ENCODE peak calls at places on chromosome 12, in eight cellular contexts. One of them, this sample, is unnamed.

GRCh38 chr12:51395283-51396230 is 4.4 kb upstream of the GALNT6 start:
- DNase-seq in tibial artery: no peak
- DNase-seq in pancreas: no peak
- DNase-seq in endothelial cell: no peak
- DNase-seq in fibroblast of mammary gland: no peak
- DNase-seq in heart right ventricle: no peak
- DNase-seq in mucosa of descending colon: no peak
- DNase-seq in WTC11: no peak
- DNase-seq in this sample: no peak

GRCh38 chr12:123106640-123107359 is 44.1 kb downstream of the PITPNM2 start:
- DNase-seq in pancreas: no peak
- DNase-seq in tibial artery: no peak
- DNase-seq in endothelial cell: no peak
- DNase-seq in mucosa of descending colon: peak; percentile 30
- DNase-seq in WTC11: no peak
- DNase-seq in heart right ventricle: peak; percentile 60
- DNase-seq in fibroblast of mammary gland: no peak
- DNase-seq in this sample: no peak

GRCh38 chr12:92757599-92758121 is 54.9 kb downstream of the PLEKHG7 start:
- DNase-seq in pancreas: no peak
- DNase-seq in WTC11: no peak
- DNase-seq in endothelial cell: no peak
- DNase-seq in heart right ventricle: no peak
- DNase-seq in mucosa of descending colon: no peak
- DNase-seq in fibroblast of mammary gland: no peak
- DNase-seq in tibial artery: no peak
- DNase-seq in this sample: no peak

GRCh38 chr12:56158926-56159461 is 835 bp downstream of the MYL6 start:
- DNase-seq in endothelial cell: no peak
- DNase-seq in WTC11: peak; percentile 72
- DNase-seq in pancreas: peak; percentile 76
- DNase-seq in heart right ventricle: peak; percentile 71
- DNase-seq in mucosa of descending colon: peak; percentile 89
- DNase-seq in fibroblast of mammary gland: peak; percentile 58
- DNase-seq in tibial artery: peak; percentile 94
- DNase-seq in this sample: peak; percentile 43

GRCh38 chr12:60205500-60205899 is 609.7 kb downstream of the SLC16A7 start:
- DNase-seq in mucosa of descending colon: no peak
- DNase-seq in fibroblast of mammary gland: peak; percentile 34
- DNase-seq in endothelial cell: no peak
- DNase-seq in heart right ventricle: no peak
- DNase-seq in pancreas: no peak
- DNase-seq in WTC11: no peak
- DNase-seq in tibial artery: no peak
- DNase-seq in this sample: no peak

GRCh38 chr12:105018001-105018400 is 31.9 kb downstream of the NOPCHAP1 start:
- DNase-seq in heart right ventricle: no peak
- DNase-seq in endothelial cell: no peak
- DNase-seq in pancreas: no peak
- DNase-seq in WTC11: no peak
- DNase-seq in fibroblast of mammary gland: peak; percentile 21
- DNase-seq in tibial artery: no peak
- DNase-seq in mucosa of descending colon: no peak
- DNase-seq in this sample: no peak

GRCh38 chr12:331287-331686 is 57.8 kb downstream of the KDM5A start:
- DNase-seq in tibial artery: no peak
- DNase-seq in mucosa of descending colon: no peak
- DNase-seq in WTC11: no peak
- DNase-seq in fibroblast of mammary gland: no peak
- DNase-seq in pancreas: no peak
- DNase-seq in heart right ventricle: no peak
- DNase-seq in endothelial cell: no peak
- DNase-seq in this sample: no peak

GRCh38 chr12:42426733-42427132 is 100.8 kb downstream of the PPHLN1 start:
- DNase-seq in endothelial cell: no peak
- DNase-seq in pancreas: no peak
- DNase-seq in tibial artery: no peak
- DNase-seq in fibroblast of mammary gland: peak; percentile 70
- DNase-seq in heart right ventricle: no peak
- DNase-seq in WTC11: no peak
- DNase-seq in mucosa of descending colon: no peak
- DNase-seq in this sample: no peak

GRCh38 chr12:20007331-20007730 is 361.0 kb upstream of the PDE3A start:
- DNase-seq in fibroblast of mammary gland: no peak
- DNase-seq in WTC11: no peak
- DNase-seq in heart right ventricle: no peak
- DNase-seq in tibial artery: no peak
- DNase-seq in mucosa of descending colon: no peak
- DNase-seq in endothelial cell: no peak
- DNase-seq in pancreas: no peak
- DNase-seq in this sample: no peak

GRCh38 chr12:65263777-65264176 is 14.7 kb upstream of the MSRB3 start:
- DNase-seq in pancreas: no peak
- DNase-seq in WTC11: no peak
- DNase-seq in tibial artery: no peak
- DNase-seq in mucosa of descending colon: no peak
- DNase-seq in fibroblast of mammary gland: no peak
- DNase-seq in endothelial cell: no peak
- DNase-seq in heart right ventricle: no peak
- DNase-seq in this sample: no peak

GRCh38 chr12:107760207-107760816 is 625 bp downstream of the PRDM4 start:
- DNase-seq in mucosa of descending colon: peak; percentile 45
- DNase-seq in WTC11: peak; percentile 30
- DNase-seq in heart right ventricle: peak; percentile 33
- DNase-seq in tibial artery: peak; percentile 34
- DNase-seq in pancreas: no peak
- DNase-seq in fibroblast of mammary gland: no peak
- DNase-seq in endothelial cell: peak; percentile 28
- DNase-seq in this sample: peak; percentile 16

GRCh38 chr12:106362971-106363370 is 5.4 kb downstream of the POLR3B start:
- DNase-seq in heart right ventricle: no peak
- DNase-seq in WTC11: no peak
- DNase-seq in endothelial cell: no peak
- DNase-seq in mucosa of descending colon: no peak
- DNase-seq in fibroblast of mammary gland: no peak
- DNase-seq in tibial artery: no peak
- DNase-seq in pancreas: no peak
- DNase-seq in this sample: no peak

GRCh38 chr12:42086021-42086420 is 58.7 kb downstream of the GXYLT1 start:
- DNase-seq in mucosa of descending colon: no peak
- DNase-seq in endothelial cell: no peak
- DNase-seq in tibial artery: no peak
- DNase-seq in fibroblast of mammary gland: peak; percentile 31
- DNase-seq in WTC11: no peak
- DNase-seq in pancreas: no peak
- DNase-seq in heart right ventricle: no peak
- DNase-seq in this sample: no peak

GRCh38 chr12:130196827-130197226 is 34.6 kb downstream of the FZD10 start:
- DNase-seq in WTC11: no peak
- DNase-seq in tibial artery: no peak
- DNase-seq in heart right ventricle: no peak
- DNase-seq in endothelial cell: no peak
- DNase-seq in fibroblast of mammary gland: no peak
- DNase-seq in mucosa of descending colon: no peak
- DNase-seq in pancreas: no peak
- DNase-seq in this sample: no peak

GRCh38 chr12:49897276-49897675 is 6.4 kb downstream of the FAIM2 start:
- DNase-seq in heart right ventricle: no peak
- DNase-seq in fibroblast of mammary gland: no peak
- DNase-seq in endothelial cell: no peak
- DNase-seq in WTC11: no peak
- DNase-seq in pancreas: no peak
- DNase-seq in mucosa of descending colon: no peak
- DNase-seq in tibial artery: no peak
- DNase-seq in this sample: no peak

GRCh38 chr12:31002999-31003398 is 70.7 kb upstream of the DDX11 start:
- DNase-seq in mucosa of descending colon: no peak
- DNase-seq in fibroblast of mammary gland: peak; percentile 46
- DNase-seq in heart right ventricle: no peak
- DNase-seq in WTC11: no peak
- DNase-seq in tibial artery: no peak
- DNase-seq in pancreas: no peak
- DNase-seq in endothelial cell: no peak
- DNase-seq in this sample: no peak

GRCh38 chr12:79763748-79764452 is 73.1 kb upstream of the PAWR start:
- DNase-seq in mucosa of descending colon: no peak
- DNase-seq in heart right ventricle: no peak
- DNase-seq in tibial artery: no peak
- DNase-seq in endothelial cell: no peak
- DNase-seq in fibroblast of mammary gland: no peak
- DNase-seq in pancreas: no peak
- DNase-seq in WTC11: no peak
- DNase-seq in this sample: no peak

GRCh38 chr12:128190052-128190451 is 76.9 kb upstream of the TMEM132C start:
- DNase-seq in fibroblast of mammary gland: no peak
- DNase-seq in tibial artery: no peak
- DNase-seq in heart right ventricle: no peak
- DNase-seq in mucosa of descending colon: no peak
- DNase-seq in endothelial cell: no peak
- DNase-seq in pancreas: no peak
- DNase-seq in WTC11: no peak
- DNase-seq in this sample: no peak

GRCh38 chr12:128191380-128191779 is 75.6 kb upstream of the TMEM132C start:
- DNase-seq in mucosa of descending colon: no peak
- DNase-seq in WTC11: no peak
- DNase-seq in tibial artery: no peak
- DNase-seq in pancreas: no peak
- DNase-seq in endothelial cell: no peak
- DNase-seq in fibroblast of mammary gland: no peak
- DNase-seq in heart right ventricle: no peak
- DNase-seq in this sample: no peak

DNA sequence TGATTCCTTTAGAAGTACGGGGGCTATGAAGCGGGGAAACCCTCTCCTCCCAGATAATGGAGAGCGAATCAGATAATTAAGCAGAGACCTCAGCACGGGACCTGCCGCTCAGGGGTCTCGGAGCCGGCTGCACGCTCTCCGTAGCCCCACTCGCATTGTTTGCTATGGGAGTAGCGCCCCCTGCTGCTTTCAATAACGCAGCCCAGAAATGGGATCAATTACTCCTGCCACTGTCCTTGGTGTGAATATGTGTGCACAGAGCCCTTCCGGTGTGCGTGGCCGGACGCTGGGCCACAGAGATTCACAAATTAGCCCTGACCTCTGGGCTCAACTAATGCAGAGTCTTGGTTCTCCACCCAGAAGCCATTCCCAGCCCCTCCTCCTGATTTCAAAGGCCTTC is 76.4 kb upstream of the TMEM132C start:
- DNase-seq in heart right ventricle: no peak
- DNase-seq in pancreas: no peak
- DNase-seq in endothelial cell: no peak
- DNase-seq in mucosa of descending colon: no peak
- DNase-seq in fibroblast of mammary gland: no peak
- DNase-seq in tibial artery: no peak
- DNase-seq in WTC11: no peak
- DNase-seq in this sample: peak; percentile 68
- TF ChIP-seq CTCF in heart right ventricle: peak; percentile 42
- TF ChIP-seq CTCF in pancreas: peak; percentile 29
- TF ChIP-seq CTCF in endothelial cell: no peak
- TF ChIP-seq CTCF in mucosa of descending colon: no peak
- TF ChIP-seq CTCF in fibroblast of mammary gland: no peak
- TF ChIP-seq CTCF in tibial artery: no peak
- TF ChIP-seq CTCF in WTC11: no peak
- TF ChIP-seq CTCF in this sample: peak; percentile 77

GRCh38 chr12:48080821-48081220 is 25.1 kb downstream of the SENP1 start:
- DNase-seq in tibial artery: no peak
- DNase-seq in endothelial cell: no peak
- DNase-seq in WTC11: no peak
- DNase-seq in fibroblast of mammary gland: no peak
- DNase-seq in heart right ventricle: no peak
- DNase-seq in pancreas: no peak
- DNase-seq in mucosa of descending colon: no peak
- DNase-seq in this sample: no peak

GRCh38 chr12:48080285-48080684 is 25.6 kb downstream of the SENP1 start:
- DNase-seq in mucosa of descending colon: no peak
- DNase-seq in pancreas: no peak
- DNase-seq in heart right ventricle: no peak
- DNase-seq in WTC11: no peak
- DNase-seq in endothelial cell: no peak
- DNase-seq in fibroblast of mammary gland: no peak
- DNase-seq in tibial artery: no peak
- DNase-seq in this sample: no peak

GRCh38 chr12:48084841-48085460 is 20.9 kb downstream of the SENP1 start:
- DNase-seq in heart right ventricle: no peak
- DNase-seq in pancreas: no peak
- DNase-seq in WTC11: no peak
- DNase-seq in tibial artery: no peak
- DNase-seq in mucosa of descending colon: no peak
- DNase-seq in fibroblast of mammary gland: no peak
- DNase-seq in endothelial cell: no peak
- DNase-seq in this sample: no peak

GRCh38 chr12:48086327-48086726 is 19.6 kb downstream of the SENP1 start:
- DNase-seq in pancreas: no peak
- DNase-seq in WTC11: no peak
- DNase-seq in tibial artery: no peak
- DNase-seq in mucosa of descending colon: no peak
- DNase-seq in fibroblast of mammary gland: no peak
- DNase-seq in endothelial cell: no peak
- DNase-seq in heart right ventricle: no peak
- DNase-seq in this sample: no peak

GRCh38 chr12:48084066-48084465 is 21.8 kb downstream of the SENP1 start:
- DNase-seq in WTC11: no peak
- DNase-seq in endothelial cell: no peak
- DNase-seq in pancreas: no peak
- DNase-seq in mucosa of descending colon: no peak
- DNase-seq in fibroblast of mammary gland: peak; percentile 35
- DNase-seq in heart right ventricle: no peak
- DNase-seq in tibial artery: no peak
- DNase-seq in this sample: no peak
- TF ChIP-seq CTCF in WTC11: no peak
- TF ChIP-seq CTCF in endothelial cell: no peak
- TF ChIP-seq CTCF in pancreas: no peak
- TF ChIP-seq CTCF in mucosa of descending colon: no peak
- TF ChIP-seq CTCF in fibroblast of mammary gland: peak; percentile 26
- TF ChIP-seq CTCF in heart right ventricle: peak; percentile 62
- TF ChIP-seq CTCF in tibial artery: peak; percentile 49
- TF ChIP-seq CTCF in this sample: peak; percentile 60

GRCh38 chr12:131836193-131836592 is 8.0 kb downstream of the MMP17 start:
- DNase-seq in tibial artery: no peak
- DNase-seq in endothelial cell: no peak
- DNase-seq in mucosa of descending colon: no peak
- DNase-seq in WTC11: no peak
- DNase-seq in fibroblast of mammary gland: no peak
- DNase-seq in heart right ventricle: no peak
- DNase-seq in pancreas: no peak
- DNase-seq in this sample: no peak
- TF ChIP-seq CTCF in tibial artery: no peak
- TF ChIP-seq CTCF in endothelial cell: no peak
- TF ChIP-seq CTCF in mucosa of descending colon: no peak
- TF ChIP-seq CTCF in WTC11: no peak
- TF ChIP-seq CTCF in fibroblast of mammary gland: peak; percentile 37
- TF ChIP-seq CTCF in heart right ventricle: peak; percentile 59
- TF ChIP-seq CTCF in pancreas: no peak
- TF ChIP-seq CTCF in this sample: peak; percentile 60

DNA sequence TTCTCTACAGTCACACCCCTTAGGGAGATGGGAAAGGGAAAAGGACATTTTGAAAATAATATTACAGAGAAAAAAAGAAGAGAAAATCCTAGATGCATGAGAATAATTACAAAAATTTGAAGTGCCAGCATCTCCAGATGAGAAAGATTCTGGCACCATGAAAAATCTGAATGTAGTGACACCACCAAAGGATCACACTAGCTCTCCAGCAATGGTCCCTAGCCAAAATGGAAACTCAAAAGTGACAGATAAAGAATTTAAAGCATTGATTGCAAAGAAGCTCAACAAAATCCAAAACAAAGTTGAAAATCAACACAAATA is 27.4 kb upstream of the GARIN6 start:
- DNase-seq in pancreas: no peak
- DNase-seq in WTC11: no peak
- DNase-seq in tibial artery: no peak
- DNase-seq in fibroblast of mammary gland: no peak
- DNase-seq in endothelial cell: no peak
- DNase-seq in heart right ventricle: no peak
- DNase-seq in mucosa of descending colon: no peak
- DNase-seq in this sample: no peak
- TF ChIP-seq CTCF in pancreas: no peak
- TF ChIP-seq CTCF in WTC11: no peak
- TF ChIP-seq CTCF in tibial artery: no peak
- TF ChIP-seq CTCF in fibroblast of mammary gland: no peak
- TF ChIP-seq CTCF in endothelial cell: no peak
- TF ChIP-seq CTCF in heart right ventricle: no peak
- TF ChIP-seq CTCF in mucosa of descending colon: no peak
- TF ChIP-seq CTCF in this sample: peak; percentile 6